ENCODE peak calls at places on chromosomes 5 and 9, in five cellular contexts. G is GM23248, Q is hepatocyte, M is GM12878, I is HCT116. F is an unnamed sample.

GRCh38 chr5:95081500-95082355 is 203.2 kb downstream of the MCTP1 start:
- DNase-seq in G (peak), Q (peak), I (no peak), M (peak), F (peak)

GRCh38 chr5:98635631-98636030 is 137.8 kb upstream of the RGMB start:
- DNase-seq in Q (no peak), I (no peak), G (no peak), M (no peak), F (no peak)

GRCh38 chr5:29697786-29698414 is 1495.6 kb upstream of the CDH6 start:
- DNase-seq in G (no peak), Q (peak), M (no peak), I (no peak), F (peak)

GRCh38 chr5:169895876-169896275 is 84.4 kb downstream of the INSYN2B start:
- DNase-seq in G (peak), M (no peak), Q (no peak), I (no peak), F (no peak)

GRCh38 chr5:5822729-5823257 is 400.3 kb downstream of the ICE1 start:
- DNase-seq in G (no peak), Q (no peak), M (no peak), I (no peak), F (no peak)

GRCh38 chr9:6959275-6960000 is 201.7 kb downstream of the KDM4C start:
- DNase-seq in M (no peak), I (no peak), Q (peak), G (no peak), F (no peak)

GRCh38 chr9:109780453-109781033 is 545 bp downstream of the PALM2AKAP2 start:
- DNase-seq in I (no peak), M (no peak), G (peak), Q (no peak), F (peak)

GRCh38 chr5:74630387-74631087 is 10.0 kb downstream of the ENC1 start:
- DNase-seq in M (no peak), Q (no peak), I (no peak), G (peak), F (peak)

GRCh38 chr5:88438006-88438405 is 169.4 kb upstream of the TMEM161B start:
- DNase-seq in G (peak), M (no peak), I (peak), Q (no peak), F (peak)

GRCh38 chr5:2754621-2755370 is 3.3 kb upstream of the IRX2 start:
- DNase-seq in G (peak), I (no peak), M (no peak), Q (peak), F (no peak)

GRCh38 chr5:174500636-174501035 is 223.7 kb upstream of the MSX2 start:
- DNase-seq in I (no peak), M (no peak), Q (no peak), G (no peak), F (no peak)

GRCh38 chr9:126638571-126639132 is 24.9 kb downstream of the LMX1B start:
- DNase-seq in G (peak), M (no peak), Q (no peak), I (no peak), F (no peak)

GRCh38 chr5:91162534-91163381 is 220.4 kb downstream of the ARRDC3 start:
- DNase-seq in G (peak), M (peak), I (peak), Q (peak), F (peak)

GRCh38 chr5:169169786-169170185 is 131.2 kb downstream of the SLIT3 start:
- DNase-seq in M (no peak), Q (no peak), I (no peak), G (no peak), F (no peak)

GRCh38 chr9:37963936-37964739 is 60.2 kb upstream of the SLC25A51 start:
- DNase-seq in Q (peak), G (peak), M (no peak), I (no peak), F (peak)

GRCh38 chr9:86246752-86247161 is 12.7 kb downstream of the C9orf153 start:
- DNase-seq in G (no peak), Q (no peak), M (peak), I (no peak), F (no peak)

GRCh38 chr5:98768160-98769005 is 5.1 kb upstream of the RGMB start:
- DNase-seq in I (no peak), M (no peak), Q (peak), G (peak), F (peak)

GRCh38 chr9:106893088-106893487 is 30.1 kb downstream of the ZNF462 start:
- DNase-seq in M (no peak), Q (no peak), I (peak), G (peak), F (peak)

GRCh38 chr5:107875834-107876233 is 205.1 kb upstream of the EFNA5 start:
- DNase-seq in I (peak), M (no peak), Q (peak), G (peak), F (no peak)

GRCh38 chr9:3285365-3286161 is 240.2 kb downstream of the RFX3 start:
- DNase-seq in I (no peak), M (no peak), G (peak), Q (no peak), F (no peak)

GRCh38 chr9:8560560-8561525 is 761.3 kb upstream of the DMAC1 start:
- DNase-seq in M (no peak), G (no peak), I (no peak), Q (peak), F (no peak)

GRCh38 chr5:135651156-135651555 is 72.4 kb upstream of the CXCL14 start:
- DNase-seq in Q (peak), M (no peak), I (peak), G (peak), F (peak)

GRCh38 chr5:123449424-123449823 is 26.2 kb upstream of the CEP120 start:
- DNase-seq in G (no peak), M (no peak), Q (no peak), I (no peak), F (no peak)

GRCh38 chr9:130034570-130034969 is 8.4 kb downstream of the FNBP1 start:
- DNase-seq in Q (no peak), M (no peak), G (peak), I (no peak), F (peak)

GRCh38 chr9:106799146-106799545 is 63.8 kb upstream of the ZNF462 start:
- DNase-seq in G (peak), M (no peak), I (no peak), Q (no peak), F (peak)

GRCh38 chr5:149381986-149382338 is 2.9 kb upstream of the IL17B start:
- DNase-seq in I (peak), Q (peak), G (peak), M (no peak), F (peak)

GRCh38 chr5:88544616-88545150 is 276.0 kb upstream of the TMEM161B start:
- DNase-seq in Q (no peak), M (no peak), G (no peak), I (no peak), F (no peak)

GRCh38 chr5:31408814-31409213 is 123.1 kb downstream of the DROSHA start:
- DNase-seq in G (peak), Q (no peak), M (no peak), I (no peak), F (peak)

GRCh38 chr5:64678400-64678799 is 11.9 kb upstream of the SHISAL2B start:
- DNase-seq in M (no peak), Q (no peak), G (no peak), I (no peak), F (no peak)

GRCh38 chr5:12330381-12330780 is 426.1 kb upstream of the CTNND2 start:
- DNase-seq in I (no peak), G (no peak), Q (no peak), M (no peak), F (peak)

GRCh38 chr5:169374761-169375160 is 73.8 kb upstream of the SLIT3 start:
- DNase-seq in G (peak), I (no peak), M (no peak), Q (no peak), F (peak)

GRCh38 chr9:28915256-28915930 is 1342.1 kb upstream of the C9orf72 start:
- DNase-seq in Q (peak), G (no peak), M (no peak), I (no peak), F (peak)

GRCh38 chr5:78927657-78928282 is 57.3 kb downstream of the ARSB start:
- DNase-seq in M (no peak), G (peak), I (peak), Q (peak), F (peak)

GRCh38 chr5:146283344-146283761 is 55.3 kb upstream of the POU4F3 start:
- DNase-seq in Q (peak), G (peak), I (peak), M (no peak), F (peak)

GRCh38 chr9:6644346-6645152 is 980 bp downstream of the GLDC start:
- DNase-seq in M (no peak), G (peak), I (no peak), Q (no peak), F (no peak)

DNA sequence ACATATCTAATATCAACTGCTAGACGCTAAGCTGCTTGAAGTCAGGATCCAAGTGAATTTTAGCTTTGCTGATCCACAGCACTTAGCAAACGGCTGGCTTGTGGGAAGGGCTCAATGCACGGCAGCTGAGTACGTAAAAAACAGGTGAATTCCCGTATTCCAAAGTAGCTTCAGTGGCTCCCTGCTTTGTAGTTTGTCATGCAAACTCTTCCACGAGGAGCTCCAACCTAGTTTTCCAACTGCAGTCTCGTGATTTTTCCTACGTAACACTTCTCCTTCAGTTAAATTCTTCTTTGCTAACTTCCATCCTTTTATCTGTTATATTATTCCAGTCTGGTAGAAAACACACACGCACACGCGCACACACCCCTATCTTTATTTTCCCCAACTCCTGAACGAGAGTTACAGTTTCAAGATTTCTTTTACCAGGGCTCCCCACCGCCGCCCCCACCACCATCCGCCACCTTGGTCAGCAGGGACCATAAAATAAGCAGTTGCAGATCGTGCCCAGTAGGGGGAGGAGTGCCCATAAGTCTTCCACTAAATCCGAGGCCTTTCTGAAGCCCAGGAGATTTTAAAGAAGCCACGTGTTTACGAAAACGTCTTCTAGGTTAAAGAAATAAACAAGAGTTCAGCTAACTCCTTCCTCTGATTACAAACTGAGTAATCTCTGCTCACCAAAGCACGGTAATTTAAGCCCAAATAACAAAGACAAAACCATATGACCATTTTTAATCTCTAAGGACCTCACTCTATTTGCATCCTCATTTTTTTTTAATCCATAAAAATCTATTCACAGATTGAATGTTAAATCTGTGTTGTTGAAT is 34.8 kb upstream of the TRIO start:
- DNase-seq in I (peak), Q (peak), M (peak), G (peak), F (peak)
- H2AFZ ChIP-seq in I (peak), Q (peak), M (peak), G (peak), F (peak)

GRCh38 chr9:133191989-133192388 is 17.1 kb downstream of the OBP2B start:
- DNase-seq in M (no peak), Q (no peak), G (no peak), I (no peak), F (no peak)
- H2AFZ ChIP-seq in M (no peak), Q (no peak), G (no peak), I (no peak), F (no peak)

DNA sequence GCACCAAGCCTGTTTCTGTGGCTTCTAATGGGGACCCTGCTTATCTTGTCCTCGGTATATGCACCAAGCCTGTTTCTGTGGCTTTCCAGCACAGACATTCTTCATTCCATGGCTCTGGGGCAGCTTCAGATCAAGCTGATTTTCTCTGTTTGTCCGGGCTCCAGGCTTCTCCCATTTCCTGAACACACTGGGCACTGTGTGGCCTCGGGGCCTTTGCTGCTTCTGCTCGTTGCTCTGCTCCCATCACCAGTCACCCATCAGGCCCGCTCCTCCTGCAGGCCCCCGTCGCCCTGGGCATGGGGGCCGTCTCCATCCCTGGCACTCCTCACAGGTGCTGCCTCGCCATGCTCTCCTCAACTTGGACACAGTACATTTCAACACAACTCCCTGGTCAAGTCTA is 30.6 kb downstream of the ZNF354A start:
- DNase-seq in G (no peak), M (no peak), Q (no peak), I (no peak), F (no peak)
- H2AFZ ChIP-seq in G (no peak), M (no peak), Q (no peak), I (no peak), F (no peak)

GRCh38 chr5:40755093-40755406 is 711 bp downstream of the TTC33 start:
- DNase-seq in I (peak), Q (peak), G (peak), M (peak), F (peak)
- H2AFZ ChIP-seq in I (peak), Q (peak), G (peak), M (peak), F (peak)

GRCh38 chr9:34691556-34691955 is 480 bp upstream of the CCL19 start:
- DNase-seq in G (no peak), M (no peak), Q (no peak), I (no peak), F (no peak)

GRCh38 chr9:34688329-34689161 is 2.5 kb downstream of the CCL19 start:
- DNase-seq in G (no peak), Q (no peak), M (no peak), I (no peak), F (no peak)

GRCh38 chr9:34687631-34688030 is 3.4 kb downstream of the CCL19 start:
- DNase-seq in G (no peak), Q (no peak), I (no peak), M (no peak), F (no peak)

GRCh38 chr9:34690983-34691382 is at the start of gene CCL19:
- DNase-seq in M (no peak), I (no peak), Q (no peak), G (no peak), F (no peak)

DNA sequence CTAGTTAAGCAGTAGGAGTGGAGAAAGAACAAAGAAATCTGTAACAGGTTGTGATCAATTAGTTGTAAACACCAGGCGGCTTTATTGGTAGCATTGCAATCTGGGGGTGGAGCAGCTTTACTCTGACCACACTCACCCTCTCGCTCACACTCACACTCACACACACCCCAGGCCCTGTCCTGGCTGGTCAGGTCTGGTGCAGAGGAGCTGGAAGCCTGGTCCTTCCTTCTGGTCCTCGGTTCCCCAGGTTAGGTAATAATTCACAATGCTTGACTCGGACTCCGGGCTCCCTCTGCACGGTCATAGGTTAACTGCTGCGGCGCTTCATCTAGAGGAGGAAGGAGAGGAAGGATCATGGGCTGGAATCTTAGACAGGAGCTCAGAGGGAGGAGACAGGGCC is 1.6 kb downstream of the CCL19 start:
- DNase-seq in I (no peak), M (no peak), Q (no peak), G (no peak), F (no peak)
- H2AFZ ChIP-seq in I (no peak), M (no peak), Q (no peak), G (no peak), F (no peak)

GRCh38 chr5:96629774-96630173 is 32.4 kb upstream of the CAST start:
- DNase-seq in I (peak), G (peak), Q (no peak), M (no peak), F (peak)
- H2AFZ ChIP-seq in I (peak), G (no peak), Q (no peak), M (no peak), F (no peak)

DNA sequence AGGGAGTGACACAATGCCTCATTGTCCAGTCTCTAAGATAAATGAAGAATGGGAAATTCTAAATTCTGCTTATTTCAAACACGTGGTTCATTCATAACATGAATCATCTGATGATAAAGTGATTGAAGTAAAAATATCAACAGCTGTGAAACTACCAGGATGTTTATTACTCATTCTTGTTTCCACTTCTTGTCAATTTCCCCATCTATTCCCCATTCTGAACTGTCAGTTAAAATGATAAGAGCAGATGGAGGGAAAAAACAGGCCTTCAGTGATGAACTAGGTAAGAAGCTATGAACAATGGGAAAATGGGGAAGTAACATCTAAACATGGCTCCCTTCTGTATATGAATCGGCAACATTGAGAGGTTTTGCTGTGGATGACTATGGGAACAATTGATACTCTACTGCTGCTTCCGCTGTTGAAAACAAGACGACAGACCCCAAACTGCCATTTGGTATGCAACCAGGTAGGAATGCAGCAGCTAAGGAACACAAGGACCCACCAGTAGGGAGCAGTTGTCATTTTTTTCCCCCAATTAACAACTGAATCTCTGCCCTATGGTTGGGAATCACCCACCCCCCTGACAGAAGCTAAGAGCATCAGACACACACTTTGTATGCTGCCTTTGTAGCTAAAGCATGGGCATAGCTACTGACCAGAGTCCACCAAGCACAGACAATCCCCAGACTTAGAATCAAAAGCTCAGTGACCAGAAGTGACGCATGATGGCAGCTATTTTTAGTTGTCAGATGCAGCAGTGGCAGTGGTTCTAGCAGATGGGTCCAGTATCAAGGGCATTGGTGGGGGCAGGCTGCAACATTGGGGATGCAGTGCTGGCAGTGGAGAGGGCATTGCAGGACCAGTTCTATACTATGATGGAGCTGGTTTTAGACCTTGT is 52.9 kb upstream of the ZNF366 start:
- DNase-seq in G (no peak), I (no peak), M (no peak), Q (no peak), F (no peak)
- H2AFZ ChIP-seq in G (no peak), I (no peak), M (no peak), Q (no peak), F (no peak)